ENCODE peak calls at places on chromosomes 2 and 18, in six cellular contexts. F is CD4-positive, alpha-beta memory T cell; O is cardiac muscle cell; T is uterus; W is fibroblast of lung; A is OCI-LY7. L is an unnamed sample.

GRCh38 chr2:209426432-209426831 is 2.6 kb downstream of the MAP2 start:
- DNase-seq in A (no peak), W (peak; percentile 52), O (no peak), T (no peak), F (no peak), L (no peak)

GRCh38 chr2:144666032-144666431 is 146.1 kb upstream of the ZEB2 start:
- DNase-seq in F (no peak), A (no peak), W (no peak), T (no peak), O (peak; percentile 48), L (no peak)

GRCh38 chr18:63253428-63254372 is 65.9 kb downstream of the BCL2 start:
- DNase-seq in A (no peak), F (no peak), O (peak; percentile 70), T (no peak), W (peak; percentile 64), L (no peak)

GRCh38 chr18:47969851-47970250 is 39.4 kb upstream of the SMAD2 start:
- DNase-seq in T (no peak), A (no peak), F (no peak), O (peak; percentile 37), W (peak; percentile 65), L (no peak)

GRCh38 chr2:124318913-124319312 is 293.8 kb downstream of the CNTNAP5 start:
- DNase-seq in W (no peak), A (no peak), T (no peak), O (no peak), F (no peak), L (no peak)

GRCh38 chr2:53130441-53130943 is 637.1 kb upstream of the CHAC2 start:
- DNase-seq in O (peak; percentile 70), A (no peak), F (no peak), T (no peak), W (peak; percentile 78), L (no peak)

GRCh38 chr2:143176606-143177005 is 47.4 kb downstream of the ARHGAP15 start:
- DNase-seq in O (peak; percentile 2), A (peak; percentile 27), F (peak; percentile 16), W (no peak), T (no peak), L (no peak)

GRCh38 chr2:204317640-204318039 is 227.6 kb upstream of the PARD3B start:
- DNase-seq in T (no peak), F (no peak), A (no peak), W (no peak), O (no peak), L (no peak)

GRCh38 chr2:48790407-48791170 is 35.1 kb upstream of the LHCGR start:
- DNase-seq in O (no peak), W (no peak), A (no peak), F (no peak), T (no peak), L (no peak)

GRCh38 chr2:111116843-111117665 is 3.7 kb upstream of the BCL2L11 start:
- DNase-seq in T (peak; percentile 71), W (peak; percentile 67), F (peak; percentile 67), O (peak; percentile 78), A (peak; percentile 82), L (peak; percentile 63)

GRCh38 chr2:108409768-108410167 is 32.0 kb downstream of the SULT1C4 start:
- DNase-seq in T (no peak), W (peak; percentile 78), F (no peak), O (peak; percentile 14), A (no peak), L (no peak)

GRCh38 chr2:240893363-240893828 is 2.6 kb downstream of the MAB21L4 start:
- DNase-seq in A (peak; percentile 26), T (no peak), W (peak; percentile 60), O (peak; percentile 51), F (no peak), L (no peak)

GRCh38 chr2:33441235-33441810 is 35.1 kb upstream of the RASGRP3 start:
- DNase-seq in O (peak; percentile 83), F (peak; percentile 5), T (peak; percentile 36), W (peak; percentile 56), A (peak; percentile 63), L (no peak)

GRCh38 chr2:46490521-46491141 is 11.3 kb downstream of the TMEM247 start:
- DNase-seq in W (peak; percentile 27), F (no peak), O (peak; percentile 66), T (peak; percentile 70), A (peak; percentile 73), L (no peak)

GRCh38 chr2:233412405-233412804 is 58.1 kb downstream of the DGKD start:
- DNase-seq in W (peak; percentile 16), A (no peak), O (no peak), F (no peak), T (no peak), L (no peak)

GRCh38 chr18:7415081-7415894 is 151.8 kb upstream of the PTPRM start:
- DNase-seq in T (no peak), W (no peak), A (no peak), O (peak; percentile 62), F (no peak), L (no peak)

GRCh38 chr2:12500899-12501298 is 215.8 kb upstream of the TRIB2 start:
- DNase-seq in W (no peak), A (no peak), T (no peak), F (peak; percentile 8), O (no peak), L (no peak)

GRCh38 chr2:233711312-233712008 is 1.2 kb upstream of the UGT1A5 start:
- DNase-seq in A (peak; percentile 71), O (peak; percentile 91), F (peak; percentile 50), T (peak; percentile 28), W (peak; percentile 64), L (peak; percentile 40)

GRCh38 chr2:133489146-133489545 is 79.1 kb downstream of the NCKAP5 start:
- DNase-seq in W (no peak), F (no peak), A (no peak), T (no peak), O (no peak), L (no peak)

GRCh38 chr18:435940-436339 is 64.6 kb downstream of the COLEC12 start:
- DNase-seq in F (no peak), T (no peak), W (peak; percentile 70), O (no peak), A (no peak), L (no peak)

GRCh38 chr2:27891820-27892105 is 1.2 kb downstream of the BABAM2 start:
- DNase-seq in W (peak; percentile 62), F (no peak), O (peak; percentile 27), A (no peak), T (no peak), L (no peak)

GRCh38 chr2:174840436-174840835 is 76.2 kb upstream of the CHRNA1 start:
- DNase-seq in O (peak; percentile 59), W (peak; percentile 78), T (no peak), A (no peak), F (no peak), L (no peak)

GRCh38 chr2:43051316-43051715 is 175.1 kb downstream of the ZFP36L2 start:
- DNase-seq in O (peak; percentile 68), A (no peak), F (no peak), W (peak; percentile 80), T (peak; percentile 13), L (peak; percentile 54)

GRCh38 chr2:145007673-145008263 is 487.8 kb upstream of the ZEB2 start:
- DNase-seq in A (no peak), O (peak; percentile 84), T (peak; percentile 29), F (no peak), W (peak; percentile 77), L (no peak)

GRCh38 chr2:218290316-218291261 is 1.7 kb downstream of the TMBIM1 start:
- DNase-seq in A (peak; percentile 96), W (no peak), O (no peak), F (peak; percentile 59), T (no peak), L (peak; percentile 28)

GRCh38 chr2:628651-629050 is 48.6 kb downstream of the TMEM18 start:
- DNase-seq in A (no peak), T (no peak), O (no peak), F (no peak), W (no peak), L (no peak)

GRCh38 chr18:14919666-14920065 is 171.7 kb downstream of the ANKRD30B start:
- DNase-seq in F (no peak), A (no peak), O (no peak), T (no peak), W (no peak), L (no peak)

GRCh38 chr18:14922031-14922430 is 174.1 kb downstream of the ANKRD30B start:
- DNase-seq in A (no peak), T (no peak), O (no peak), F (no peak), W (no peak), L (no peak)

GRCh38 chr18:14920976-14921375 is 173.0 kb downstream of the ANKRD30B start:
- DNase-seq in W (no peak), A (peak; percentile 1), O (no peak), F (no peak), T (no peak), L (no peak)

GRCh38 chr18:14922965-14923565 is 175.1 kb downstream of the ANKRD30B start:
- DNase-seq in O (no peak), W (no peak), F (no peak), T (no peak), A (no peak), L (no peak)

DNA sequence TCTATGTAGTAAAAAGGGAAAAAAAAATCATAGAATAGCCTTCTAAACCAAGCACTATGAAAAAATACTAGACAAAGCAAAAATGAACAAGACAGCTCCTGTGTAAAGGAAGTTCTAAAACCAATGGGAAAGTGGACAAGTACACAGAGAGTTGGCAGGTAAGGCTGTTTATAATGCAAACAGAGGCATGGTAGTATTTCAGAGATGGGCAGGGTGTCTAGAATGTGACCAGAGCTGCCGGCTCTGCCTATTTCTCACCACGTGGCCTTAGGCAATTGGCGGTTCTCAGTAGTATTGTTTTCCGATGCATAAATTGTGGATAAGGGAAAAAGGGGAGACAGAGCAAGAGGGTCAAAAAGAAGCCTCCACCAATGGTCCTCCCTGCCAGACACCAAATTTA is 173.6 kb downstream of the ANKRD30B start:
- DNase-seq in F (no peak), T (no peak), W (no peak), A (no peak), O (no peak), L (no peak)
- H3K9me3 ChIP-seq in F (no peaks in the 10 kb centered on the region), T (no peaks in the 10 kb centered on the region), W (no peaks in the 10 kb centered on the region), A (no peaks in the 10 kb centered on the region), O (no peaks in the 10 kb centered on the region), L (no peaks in the 10 kb centered on the region)

GRCh38 chr18:78675231-78675630 is 304.4 kb upstream of the SALL3 start:
- DNase-seq in O (no peak), A (no peak), W (no peak), F (no peak), T (no peak), L (no peak)
- H3K9me3 ChIP-seq in O (no peaks in the 10 kb centered on the region), A (no peaks in the 10 kb centered on the region), W (no peaks in the 10 kb centered on the region), F (no peaks in the 10 kb centered on the region), T (no peaks in the 10 kb centered on the region), L (no peaks in the 10 kb centered on the region)

GRCh38 chr2:5070257-5070656 is 621.9 kb upstream of the SOX11 start:
- DNase-seq in O (no peak), W (no peak), T (no peak), A (no peak), F (no peak), L (no peak)

GRCh38 chr2:5060956-5061355 is 631.2 kb upstream of the SOX11 start:
- DNase-seq in W (no peak), T (no peak), O (no peak), F (no peak), A (no peak), L (no peak)

GRCh38 chr2:5067816-5068215 is 624.4 kb upstream of the SOX11 start:
- DNase-seq in T (no peak), W (no peak), O (no peak), A (no peak), F (no peak), L (no peak)

GRCh38 chr2:5064687-5065086 is 627.5 kb upstream of the SOX11 start:
- DNase-seq in F (no peak), T (no peak), W (no peak), O (no peak), A (no peak), L (no peak)
- H3K9me3 ChIP-seq in F (no peaks in the 10 kb centered on the region), T (no peaks in the 10 kb centered on the region), W (no peaks in the 10 kb centered on the region), O (no peaks in the 10 kb centered on the region), A (no peaks in the 10 kb centered on the region), L (no peaks in the 10 kb centered on the region)

GRCh38 chr2:41498791-41499190 is 549.0 kb upstream of the PKDCC start:
- DNase-seq in O (peak; percentile 38), W (no peak), A (no peak), T (no peak), F (no peak), L (no peak)
- H3K9me3 ChIP-seq in O (peaks cover 4% of the 10 kb centered on the region), W (no peaks in the 10 kb centered on the region), A (peaks cover 30% of the 10 kb centered on the region), T (peaks cover 29% of the 10 kb centered on the region), F (peaks cover 20% of the 10 kb centered on the region), L (peaks cover 35% of the 10 kb centered on the region)

L was measured in CD4-positive, CD25-positive, alpha-beta regulatory T cell.